ENCODE peak calls at places on chromosomes 5 and 9, in nine cellular contexts. J, W, D, K, G, M, L, Z and N are unnamed samples.

GRCh38 chr5:135834639-135835529 is at the start of gene SLC25A48:
- DNase-seq in W (no peak), Z (no peak), D (peak), G (peak), M (no peak), L (no peak), J (no peak), K (no peak), N (peak)

GRCh38 chr5:124686239-124687004 is 60.0 kb downstream of the ZNF608 start:
- DNase-seq in K (no peak), W (no peak), J (no peak), L (no peak), D (no peak), G (no peak), M (no peak), Z (no peak), N (no peak)

GRCh38 chr5:8394965-8395364 is 526.0 kb downstream of the MTRR start:
- DNase-seq in J (no peak), G (no peak), K (no peak), M (no peak), D (no peak), W (no peak), L (no peak), Z (no peak), N (peak)

GRCh38 chr5:153623117-153623516 is 132.6 kb downstream of the GRIA1 start:
- DNase-seq in M (no peak), G (no peak), W (no peak), J (no peak), L (no peak), K (no peak), D (no peak), Z (no peak), N (no peak)

GRCh38 chr5:113524927-113525326 is 11.4 kb downstream of the YTHDC2 start:
- DNase-seq in D (no peak), J (peak), M (no peak), Z (no peak), G (no peak), W (no peak), L (no peak), K (no peak), N (no peak)

GRCh38 chr5:69492391-69493234 is at the start of gene OCLN:
- DNase-seq in W (no peak), J (peak), M (no peak), L (no peak), K (no peak), Z (peak), D (no peak), G (peak), N (peak)

GRCh38 chr5:140224658-140225057 is 49.7 kb downstream of the CYSTM1 start:
- DNase-seq in J (no peak), M (no peak), L (no peak), W (no peak), G (no peak), D (no peak), K (no peak), Z (no peak), N (no peak)

GRCh38 chr9:85741112-85741874 is 461 bp downstream of the AGTPBP1 start:
- DNase-seq in G (peak), J (no peak), D (no peak), Z (peak), M (no peak), W (peak), K (no peak), L (peak), N (peak)